ENCODE peak calls at places on chromosomes 1 and 21, in six cellular contexts. P is MM.1S, J is K562, G is astrocyte of the spinal cord, R is AG10803, C is cardiac fibroblast. Q is an unnamed sample.

GRCh38 chr1:70411360-70411844 is 334 bp downstream of the CTH start:
- DNase-seq in C (no peak), P (peak), G (no peak), R (no peak), J (no peak), Q (no peak)

GRCh38 chr1:231422798-231423309 is 767 bp upstream of the EGLN1 start:
- DNase-seq in R (no peak), P (no peak), J (no peak), C (no peak), G (no peak), Q (no peak)

GRCh38 chr1:203539831-203540546 is 46.0 kb downstream of the OPTC start:
- DNase-seq in R (no peak), G (no peak), P (no peak), J (no peak), C (no peak), Q (no peak)

GRCh38 chr1:155260276-155260675 is 1.9 kb downstream of the SCAMP3 start:
- DNase-seq in G (no peak), R (no peak), J (no peak), P (no peak), C (no peak), Q (no peak)

GRCh38 chr1:196180847-196181593 is 427.2 kb downstream of the KCNT2 start:
- DNase-seq in R (peak), G (peak), P (no peak), J (no peak), C (peak), Q (no peak)

GRCh38 chr1:223704921-223705878 is 7.1 kb upstream of the CAPN2 start:
- DNase-seq in P (no peak), C (peak), G (peak), R (peak), J (no peak), Q (no peak)

GRCh38 chr1:24193046-24193445 is 6.0 kb upstream of the IFNLR1 start:
- DNase-seq in C (peak), J (no peak), G (no peak), P (no peak), R (peak), Q (no peak)

GRCh38 chr1:183291802-183292515 is 105.9 kb downstream of the LAMC2 start:
- DNase-seq in R (peak), G (peak), J (no peak), P (no peak), C (peak), Q (no peak)

GRCh38 chr1:70587803-70588465 is 176.9 kb downstream of the CTH start:
- DNase-seq in J (no peak), G (no peak), P (no peak), R (no peak), C (no peak), Q (no peak)

GRCh38 chr1:31939484-31940329 is 1.5 kb upstream of the PTP4A2 start:
- DNase-seq in C (peak), R (peak), G (peak), P (peak), J (peak), Q (peak)

GRCh38 chr1:112054504-112054903 is 65.0 kb upstream of the KCND3 start:
- DNase-seq in P (no peak), G (no peak), C (no peak), R (no peak), J (no peak), Q (no peak)

GRCh38 chr1:4176841-4177240 is 276.8 kb upstream of the C1orf174 start:
- DNase-seq in P (peak), C (no peak), G (no peak), R (no peak), J (no peak), Q (no peak)

GRCh38 chr1:56113679-56114078 is 465.7 kb downstream of the PLPP3 start:
- DNase-seq in G (no peak), P (no peak), R (no peak), C (no peak), J (no peak), Q (no peak)

GRCh38 chr1:156356262-156356874 is 12.6 kb upstream of the RHBG start:
- DNase-seq in R (no peak), G (no peak), C (no peak), P (no peak), J (no peak), Q (no peak)
- TF ChIP-seq CTCF in R (no peak), G (no peak), C (no peak), P (no peak), J (no peak), Q (no peak)

DNA sequence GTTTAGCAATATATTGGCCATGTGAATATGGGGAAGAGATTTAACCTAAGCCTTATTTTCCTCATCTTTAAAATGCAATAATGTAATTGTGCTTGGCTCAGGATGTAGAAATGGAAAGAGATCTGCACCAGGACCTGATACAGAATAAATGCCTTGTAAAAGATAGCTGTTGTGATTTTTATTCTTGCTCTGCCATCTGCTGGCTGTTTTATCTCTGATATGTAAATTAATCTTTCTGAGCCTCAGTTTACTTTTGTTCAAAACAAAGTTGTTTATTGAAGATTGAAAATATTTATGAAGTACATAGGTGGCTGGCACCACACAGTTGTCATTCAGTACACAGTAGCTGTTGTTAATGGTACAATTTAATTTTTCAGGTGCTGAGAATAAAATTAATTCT is 21.9 kb downstream of the ZYG11B start:
- DNase-seq in J (no peak), R (no peak), G (no peak), C (peak), P (no peak), Q (no peak)
- TF ChIP-seq CTCF in J (peak), R (peak), G (peak), C (no peak), P (peak), Q (no peak)

GRCh38 chr1:172041102-172041501 is 199.8 kb downstream of the DNM3 start:
- DNase-seq in J (no peak), R (no peak), C (no peak), P (no peak), G (no peak), Q (no peak)

GRCh38 chr1:172040466-172040865 is 199.2 kb downstream of the DNM3 start:
- DNase-seq in G (peak), J (no peak), P (no peak), R (peak), C (peak), Q (no peak)

DNA sequence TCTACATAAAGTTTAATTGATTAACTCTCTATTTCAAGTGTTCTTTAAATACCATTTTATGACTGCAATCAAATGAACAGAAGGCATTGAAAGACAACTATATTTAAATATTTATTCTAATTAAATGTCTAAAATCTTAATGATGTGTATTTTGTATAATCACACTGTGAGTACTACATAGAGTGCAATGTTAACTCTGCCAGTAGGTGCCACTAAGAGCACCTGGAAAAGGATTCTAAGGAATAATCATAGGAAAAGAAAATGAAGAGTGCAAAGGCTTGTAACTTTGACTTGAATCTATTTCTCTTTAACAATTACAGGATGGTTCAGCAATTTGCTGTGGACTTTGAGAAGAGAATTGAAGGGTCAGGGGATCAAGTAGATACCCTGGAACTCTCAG is 200.4 kb downstream of the DNM3 start:
- DNase-seq in R (peak), P (no peak), C (peak), J (no peak), G (peak), Q (no peak)
- TF ChIP-seq CTCF in R (peak), P (no peak), C (peak), J (peak), G (peak), Q (no peak)

GRCh38 chr1:115166531-115167091 is 77.3 kb upstream of the TSPAN2 start:
- DNase-seq in C (peak), J (no peak), P (no peak), R (peak), G (peak), Q (no peak)
- TF ChIP-seq CTCF in C (no peak), J (no peak), P (no peak), R (no peak), G (no peak), Q (no peak)

GRCh38 chr21:42690586-42690985 is 37.2 kb downstream of the PDE9A start:
- DNase-seq in P (no peak), C (no peak), J (no peak), R (no peak), G (no peak), Q (no peak)

GRCh38 chr21:42688841-42689371 is 35.5 kb downstream of the PDE9A start:
- DNase-seq in P (no peak), G (no peak), R (no peak), J (peak), C (no peak), Q (no peak)

GRCh38 chr21:42694751-42695150 is 41.3 kb downstream of the PDE9A start:
- DNase-seq in J (no peak), G (no peak), R (no peak), C (no peak), P (no peak), Q (no peak)

GRCh38 chr21:42692688-42693087 is 39.3 kb downstream of the PDE9A start:
- DNase-seq in P (no peak), R (no peak), J (no peak), C (no peak), G (no peak), Q (no peak)

DNA sequence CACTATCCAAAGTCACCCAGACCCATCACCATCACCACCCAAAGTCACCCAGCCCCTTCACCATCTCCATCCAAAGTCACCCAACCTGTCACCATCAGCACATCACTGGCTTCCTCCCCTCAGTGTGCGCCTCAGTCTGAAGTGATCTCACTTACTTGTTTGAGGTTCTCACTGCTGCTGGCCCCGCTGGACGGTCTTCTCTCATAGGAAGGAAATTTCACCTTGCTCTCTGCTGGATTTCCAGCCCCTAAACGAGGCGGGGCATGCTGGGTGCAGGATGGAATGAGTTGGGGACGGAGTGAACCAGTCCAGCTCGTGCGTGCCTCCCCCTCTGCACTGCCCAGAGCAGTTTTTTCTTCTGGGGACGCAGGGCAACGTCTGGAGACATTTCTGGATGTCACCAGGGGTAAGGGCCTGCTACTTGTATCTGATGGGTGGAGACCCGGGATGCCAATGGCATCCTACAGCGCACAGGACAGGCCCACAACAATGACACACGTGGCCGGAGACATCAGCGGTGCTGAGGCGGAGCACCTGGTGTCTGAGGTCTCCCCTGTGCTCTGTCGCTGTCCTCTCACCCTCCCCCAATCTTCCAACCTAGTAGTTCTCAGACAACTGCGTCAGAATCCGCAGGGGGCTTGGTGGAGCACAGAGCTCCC is 38.6 kb downstream of the PDE9A start:
- DNase-seq in C (no peak), R (no peak), J (no peak), G (no peak), P (no peak), Q (no peak)
- TF ChIP-seq CTCF in C (no peak), R (no peak), J (no peak), G (no peak), P (no peak), Q (no peak)

DNA sequence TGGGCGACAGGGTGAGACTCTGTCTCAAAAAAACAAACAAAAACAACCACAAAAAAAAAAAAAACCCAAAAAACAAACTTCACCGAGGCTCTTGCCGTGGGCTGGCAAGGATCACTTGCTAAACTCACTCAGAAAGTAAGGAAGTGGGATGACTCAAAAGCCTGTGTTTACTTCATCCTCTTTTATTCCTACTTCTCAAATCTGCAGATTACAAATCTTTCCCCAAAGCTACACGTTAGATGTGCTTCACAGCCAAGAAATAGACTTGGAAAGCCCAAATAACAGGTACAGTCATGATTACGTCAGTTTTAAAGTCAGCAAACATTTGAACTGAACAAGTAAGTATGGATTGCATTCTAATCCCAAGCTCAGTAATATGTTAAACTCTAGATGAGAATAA is 359.3 kb downstream of the ADGRL2 start:
- DNase-seq in C (no peak), R (no peak), J (no peak), G (peak), P (no peak), Q (no peak)
- TF ChIP-seq CTCF in C (no peak), R (no peak), J (no peak), G (no peak), P (no peak), Q (no peak)

GRCh38 chr1:145730900-145731299 is 11.6 kb downstream of the CD160 start:
- DNase-seq in P (no peak), J (no peak), R (no peak), C (no peak), G (no peak), Q (no peak)
- TF ChIP-seq CTCF in P (peak), J (peak), R (no peak), C (no peak), G (no peak), Q (no peak)

DNA sequence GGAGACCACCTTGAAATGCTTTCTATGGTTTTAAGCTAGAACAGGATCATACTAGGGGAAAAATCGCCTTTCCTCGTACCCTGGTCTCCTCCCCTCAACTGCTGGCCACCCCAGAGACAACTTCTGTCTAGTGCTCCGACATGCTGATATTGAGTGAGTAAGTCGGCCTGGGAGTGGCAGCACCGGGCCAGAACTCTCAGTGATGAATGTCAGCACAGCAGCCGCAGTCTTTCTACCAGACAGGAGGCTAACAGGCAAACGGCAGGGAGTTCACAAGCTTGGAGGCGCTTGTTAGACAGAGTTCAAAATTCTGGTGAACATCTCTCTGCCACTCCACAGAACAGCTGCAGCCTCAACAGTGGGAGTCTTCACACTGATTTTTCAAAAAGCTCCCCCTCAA is 716.9 kb downstream of the ADGRL2 start:
- DNase-seq in P (no peak), C (peak), R (peak), J (no peak), G (peak), Q (no peak)
- TF ChIP-seq CTCF in P (no peak), C (no peak), R (no peak), J (no peak), G (peak), Q (no peak)